ENCODE peak calls at places on chromosomes 2 and 18, in nine cellular contexts. One of them, this sample, is unnamed.

GRCh38 chr18:49098386-49098785 is 147.6 kb upstream of the SMAD7 start:
- DNase-seq in activated CD8-positive, alpha-beta memory T cell treated with anti-CD3 and anti-CD28 coated beads, Interleukin-2, amount 10 ng/mL, durations not matched to agents 7 days and 5 days: no peak
- DNase-seq in anterior cingulate cortex: peak
- DNase-seq in NCI-H1436: no peak
- DNase-seq in activated CD4-positive, alpha-beta T cell treated with anti-CD3 and anti-CD28 coated beads for 36 hours: no peak
- DNase-seq in activated T-helper 1 cell treated with anti-CD3 and anti-CD28 coated beads, Interleukin-12 subunit alpha, Interleukin-12 subunit beta, Interleukin-2, Interleukin-4 antibody, amounts not matched to agents 30 ng/mL and 10 ng/mL and 1 ng/mL, durations not matched to agents 14 hours and 24 hours and 36 hours: no peak
- DNase-seq in NCI-H345: no peak
- DNase-seq in T-helper 9 cell: no peak
- DNase-seq in C1 segment of cervical spinal cord: peak
- DNase-seq in this sample: no peak

GRCh38 chr2:241702405-241703127 is 727 bp downstream of the ING5 start:
- DNase-seq in activated CD8-positive, alpha-beta memory T cell treated with anti-CD3 and anti-CD28 coated beads, Interleukin-2, amount 10 ng/mL, durations not matched to agents 7 days and 5 days: peak
- DNase-seq in anterior cingulate cortex: no peak
- DNase-seq in NCI-H1436: peak
- DNase-seq in activated CD4-positive, alpha-beta T cell treated with anti-CD3 and anti-CD28 coated beads for 36 hours: peak
- DNase-seq in activated T-helper 1 cell treated with anti-CD3 and anti-CD28 coated beads, Interleukin-12 subunit alpha, Interleukin-12 subunit beta, Interleukin-2, Interleukin-4 antibody, amounts not matched to agents 30 ng/mL and 10 ng/mL and 1 ng/mL, durations not matched to agents 14 hours and 24 hours and 36 hours: peak
- DNase-seq in NCI-H345: peak
- DNase-seq in T-helper 9 cell: peak
- DNase-seq in C1 segment of cervical spinal cord: peak
- DNase-seq in this sample: peak

GRCh38 chr2:53629527-53629926 is 138.1 kb upstream of the CHAC2 start:
- DNase-seq in activated CD8-positive, alpha-beta memory T cell treated with anti-CD3 and anti-CD28 coated beads, Interleukin-2, amount 10 ng/mL, durations not matched to agents 7 days and 5 days: no peak
- DNase-seq in anterior cingulate cortex: peak
- DNase-seq in NCI-H1436: no peak
- DNase-seq in activated CD4-positive, alpha-beta T cell treated with anti-CD3 and anti-CD28 coated beads for 36 hours: no peak
- DNase-seq in activated T-helper 1 cell treated with anti-CD3 and anti-CD28 coated beads, Interleukin-12 subunit alpha, Interleukin-12 subunit beta, Interleukin-2, Interleukin-4 antibody, amounts not matched to agents 30 ng/mL and 10 ng/mL and 1 ng/mL, durations not matched to agents 14 hours and 24 hours and 36 hours: no peak
- DNase-seq in NCI-H345: no peak
- DNase-seq in T-helper 9 cell: no peak
- DNase-seq in C1 segment of cervical spinal cord: no peak
- DNase-seq in this sample: no peak

GRCh38 chr2:2763998-2764355 is 432.9 kb upstream of the MYT1L start:
- DNase-seq in activated CD8-positive, alpha-beta memory T cell treated with anti-CD3 and anti-CD28 coated beads, Interleukin-2, amount 10 ng/mL, durations not matched to agents 7 days and 5 days: no peak
- DNase-seq in anterior cingulate cortex: no peak
- DNase-seq in NCI-H1436: no peak
- DNase-seq in activated CD4-positive, alpha-beta T cell treated with anti-CD3 and anti-CD28 coated beads for 36 hours: no peak
- DNase-seq in activated T-helper 1 cell treated with anti-CD3 and anti-CD28 coated beads, Interleukin-12 subunit alpha, Interleukin-12 subunit beta, Interleukin-2, Interleukin-4 antibody, amounts not matched to agents 30 ng/mL and 10 ng/mL and 1 ng/mL, durations not matched to agents 14 hours and 24 hours and 36 hours: no peak
- DNase-seq in NCI-H345: no peak
- DNase-seq in T-helper 9 cell: no peak
- DNase-seq in C1 segment of cervical spinal cord: no peak
- DNase-seq in this sample: no peak

GRCh38 chr2:60735496-60736250 is 20.4 kb upstream of the PAPOLG start:
- DNase-seq in activated CD8-positive, alpha-beta memory T cell treated with anti-CD3 and anti-CD28 coated beads, Interleukin-2, amount 10 ng/mL, durations not matched to agents 7 days and 5 days: peak
- DNase-seq in anterior cingulate cortex: no peak
- DNase-seq in NCI-H1436: no peak
- DNase-seq in activated CD4-positive, alpha-beta T cell treated with anti-CD3 and anti-CD28 coated beads for 36 hours: peak
- DNase-seq in activated T-helper 1 cell treated with anti-CD3 and anti-CD28 coated beads, Interleukin-12 subunit alpha, Interleukin-12 subunit beta, Interleukin-2, Interleukin-4 antibody, amounts not matched to agents 30 ng/mL and 10 ng/mL and 1 ng/mL, durations not matched to agents 14 hours and 24 hours and 36 hours: no peak
- DNase-seq in NCI-H345: no peak
- DNase-seq in T-helper 9 cell: peak
- DNase-seq in C1 segment of cervical spinal cord: no peak
- DNase-seq in this sample: no peak

GRCh38 chr18:26656401-26656943 is 108.1 kb upstream of the KCTD1 start:
- DNase-seq in activated CD8-positive, alpha-beta memory T cell treated with anti-CD3 and anti-CD28 coated beads, Interleukin-2, amount 10 ng/mL, durations not matched to agents 7 days and 5 days: no peak
- DNase-seq in anterior cingulate cortex: peak
- DNase-seq in NCI-H1436: no peak
- DNase-seq in activated CD4-positive, alpha-beta T cell treated with anti-CD3 and anti-CD28 coated beads for 36 hours: no peak
- DNase-seq in activated T-helper 1 cell treated with anti-CD3 and anti-CD28 coated beads, Interleukin-12 subunit alpha, Interleukin-12 subunit beta, Interleukin-2, Interleukin-4 antibody, amounts not matched to agents 30 ng/mL and 10 ng/mL and 1 ng/mL, durations not matched to agents 14 hours and 24 hours and 36 hours: no peak
- DNase-seq in NCI-H345: no peak
- DNase-seq in T-helper 9 cell: no peak
- DNase-seq in C1 segment of cervical spinal cord: no peak
- DNase-seq in this sample: no peak

GRCh38 chr2:29749041-29749440 is 172.3 kb downstream of the ALK start:
- DNase-seq in activated CD8-positive, alpha-beta memory T cell treated with anti-CD3 and anti-CD28 coated beads, Interleukin-2, amount 10 ng/mL, durations not matched to agents 7 days and 5 days: no peak
- DNase-seq in anterior cingulate cortex: no peak
- DNase-seq in NCI-H1436: no peak
- DNase-seq in activated CD4-positive, alpha-beta T cell treated with anti-CD3 and anti-CD28 coated beads for 36 hours: no peak
- DNase-seq in activated T-helper 1 cell treated with anti-CD3 and anti-CD28 coated beads, Interleukin-12 subunit alpha, Interleukin-12 subunit beta, Interleukin-2, Interleukin-4 antibody, amounts not matched to agents 30 ng/mL and 10 ng/mL and 1 ng/mL, durations not matched to agents 14 hours and 24 hours and 36 hours: no peak
- DNase-seq in NCI-H345: peak
- DNase-seq in T-helper 9 cell: no peak
- DNase-seq in C1 segment of cervical spinal cord: no peak
- DNase-seq in this sample: no peak

GRCh38 chr2:54626131-54626530 is 97.3 kb upstream of the EML6 start:
- DNase-seq in activated CD8-positive, alpha-beta memory T cell treated with anti-CD3 and anti-CD28 coated beads, Interleukin-2, amount 10 ng/mL, durations not matched to agents 7 days and 5 days: no peak
- DNase-seq in anterior cingulate cortex: no peak
- DNase-seq in NCI-H1436: no peak
- DNase-seq in activated CD4-positive, alpha-beta T cell treated with anti-CD3 and anti-CD28 coated beads for 36 hours: no peak
- DNase-seq in activated T-helper 1 cell treated with anti-CD3 and anti-CD28 coated beads, Interleukin-12 subunit alpha, Interleukin-12 subunit beta, Interleukin-2, Interleukin-4 antibody, amounts not matched to agents 30 ng/mL and 10 ng/mL and 1 ng/mL, durations not matched to agents 14 hours and 24 hours and 36 hours: no peak
- DNase-seq in NCI-H345: no peak
- DNase-seq in T-helper 9 cell: no peak
- DNase-seq in C1 segment of cervical spinal cord: no peak
- DNase-seq in this sample: no peak

GRCh38 chr18:78246588-78246987 is 733.0 kb upstream of the SALL3 start:
- DNase-seq in activated CD8-positive, alpha-beta memory T cell treated with anti-CD3 and anti-CD28 coated beads, Interleukin-2, amount 10 ng/mL, durations not matched to agents 7 days and 5 days: no peak
- DNase-seq in anterior cingulate cortex: no peak
- DNase-seq in NCI-H1436: no peak
- DNase-seq in activated CD4-positive, alpha-beta T cell treated with anti-CD3 and anti-CD28 coated beads for 36 hours: no peak
- DNase-seq in activated T-helper 1 cell treated with anti-CD3 and anti-CD28 coated beads, Interleukin-12 subunit alpha, Interleukin-12 subunit beta, Interleukin-2, Interleukin-4 antibody, amounts not matched to agents 30 ng/mL and 10 ng/mL and 1 ng/mL, durations not matched to agents 14 hours and 24 hours and 36 hours: no peak
- DNase-seq in NCI-H345: no peak
- DNase-seq in T-helper 9 cell: no peak
- DNase-seq in C1 segment of cervical spinal cord: no peak
- DNase-seq in this sample: no peak

GRCh38 chr2:7672027-7672684 is 754.9 kb downstream of the RNF144A start:
- DNase-seq in activated CD8-positive, alpha-beta memory T cell treated with anti-CD3 and anti-CD28 coated beads, Interleukin-2, amount 10 ng/mL, durations not matched to agents 7 days and 5 days: peak
- DNase-seq in anterior cingulate cortex: no peak
- DNase-seq in NCI-H1436: no peak
- DNase-seq in activated CD4-positive, alpha-beta T cell treated with anti-CD3 and anti-CD28 coated beads for 36 hours: peak
- DNase-seq in activated T-helper 1 cell treated with anti-CD3 and anti-CD28 coated beads, Interleukin-12 subunit alpha, Interleukin-12 subunit beta, Interleukin-2, Interleukin-4 antibody, amounts not matched to agents 30 ng/mL and 10 ng/mL and 1 ng/mL, durations not matched to agents 14 hours and 24 hours and 36 hours: peak
- DNase-seq in NCI-H345: peak
- DNase-seq in T-helper 9 cell: peak
- DNase-seq in C1 segment of cervical spinal cord: no peak
- DNase-seq in this sample: no peak

GRCh38 chr18:2551425-2551824 is 19.9 kb downstream of the METTL4 start:
- DNase-seq in activated CD8-positive, alpha-beta memory T cell treated with anti-CD3 and anti-CD28 coated beads, Interleukin-2, amount 10 ng/mL, durations not matched to agents 7 days and 5 days: no peak
- DNase-seq in anterior cingulate cortex: no peak
- DNase-seq in NCI-H1436: no peak
- DNase-seq in activated CD4-positive, alpha-beta T cell treated with anti-CD3 and anti-CD28 coated beads for 36 hours: no peak
- DNase-seq in activated T-helper 1 cell treated with anti-CD3 and anti-CD28 coated beads, Interleukin-12 subunit alpha, Interleukin-12 subunit beta, Interleukin-2, Interleukin-4 antibody, amounts not matched to agents 30 ng/mL and 10 ng/mL and 1 ng/mL, durations not matched to agents 14 hours and 24 hours and 36 hours: no peak
- DNase-seq in NCI-H345: no peak
- DNase-seq in T-helper 9 cell: no peak
- DNase-seq in C1 segment of cervical spinal cord: no peak
- DNase-seq in this sample: no peak

GRCh38 chr2:147937744-147938349 is 82.7 kb downstream of the ORC4 start:
- DNase-seq in activated CD8-positive, alpha-beta memory T cell treated with anti-CD3 and anti-CD28 coated beads, Interleukin-2, amount 10 ng/mL, durations not matched to agents 7 days and 5 days: no peak
- DNase-seq in anterior cingulate cortex: no peak
- DNase-seq in NCI-H1436: peak
- DNase-seq in activated CD4-positive, alpha-beta T cell treated with anti-CD3 and anti-CD28 coated beads for 36 hours: no peak
- DNase-seq in activated T-helper 1 cell treated with anti-CD3 and anti-CD28 coated beads, Interleukin-12 subunit alpha, Interleukin-12 subunit beta, Interleukin-2, Interleukin-4 antibody, amounts not matched to agents 30 ng/mL and 10 ng/mL and 1 ng/mL, durations not matched to agents 14 hours and 24 hours and 36 hours: no peak
- DNase-seq in NCI-H345: peak
- DNase-seq in T-helper 9 cell: no peak
- DNase-seq in C1 segment of cervical spinal cord: no peak
- DNase-seq in this sample: no peak

GRCh38 chr18:10234912-10235439 is 219.5 kb upstream of the APCDD1 start:
- DNase-seq in activated CD8-positive, alpha-beta memory T cell treated with anti-CD3 and anti-CD28 coated beads, Interleukin-2, amount 10 ng/mL, durations not matched to agents 7 days and 5 days: no peak
- DNase-seq in anterior cingulate cortex: no peak
- DNase-seq in NCI-H1436: no peak
- DNase-seq in activated CD4-positive, alpha-beta T cell treated with anti-CD3 and anti-CD28 coated beads for 36 hours: no peak
- DNase-seq in activated T-helper 1 cell treated with anti-CD3 and anti-CD28 coated beads, Interleukin-12 subunit alpha, Interleukin-12 subunit beta, Interleukin-2, Interleukin-4 antibody, amounts not matched to agents 30 ng/mL and 10 ng/mL and 1 ng/mL, durations not matched to agents 14 hours and 24 hours and 36 hours: no peak
- DNase-seq in NCI-H345: peak
- DNase-seq in T-helper 9 cell: no peak
- DNase-seq in C1 segment of cervical spinal cord: no peak
- DNase-seq in this sample: no peak

GRCh38 chr2:225117061-225117716 is 74.9 kb upstream of the DOCK10 start:
- DNase-seq in activated CD8-positive, alpha-beta memory T cell treated with anti-CD3 and anti-CD28 coated beads, Interleukin-2, amount 10 ng/mL, durations not matched to agents 7 days and 5 days: no peak
- DNase-seq in anterior cingulate cortex: no peak
- DNase-seq in NCI-H1436: no peak
- DNase-seq in activated CD4-positive, alpha-beta T cell treated with anti-CD3 and anti-CD28 coated beads for 36 hours: no peak
- DNase-seq in activated T-helper 1 cell treated with anti-CD3 and anti-CD28 coated beads, Interleukin-12 subunit alpha, Interleukin-12 subunit beta, Interleukin-2, Interleukin-4 antibody, amounts not matched to agents 30 ng/mL and 10 ng/mL and 1 ng/mL, durations not matched to agents 14 hours and 24 hours and 36 hours: no peak
- DNase-seq in NCI-H345: no peak
- DNase-seq in T-helper 9 cell: no peak
- DNase-seq in C1 segment of cervical spinal cord: no peak
- DNase-seq in this sample: no peak

GRCh38 chr2:26993768-26994167 is 23.3 kb downstream of the MAPRE3 start:
- DNase-seq in activated CD8-positive, alpha-beta memory T cell treated with anti-CD3 and anti-CD28 coated beads, Interleukin-2, amount 10 ng/mL, durations not matched to agents 7 days and 5 days: no peak
- DNase-seq in anterior cingulate cortex: no peak
- DNase-seq in NCI-H1436: no peak
- DNase-seq in activated CD4-positive, alpha-beta T cell treated with anti-CD3 and anti-CD28 coated beads for 36 hours: no peak
- DNase-seq in activated T-helper 1 cell treated with anti-CD3 and anti-CD28 coated beads, Interleukin-12 subunit alpha, Interleukin-12 subunit beta, Interleukin-2, Interleukin-4 antibody, amounts not matched to agents 30 ng/mL and 10 ng/mL and 1 ng/mL, durations not matched to agents 14 hours and 24 hours and 36 hours: no peak
- DNase-seq in NCI-H345: no peak
- DNase-seq in T-helper 9 cell: no peak
- DNase-seq in C1 segment of cervical spinal cord: no peak
- DNase-seq in this sample: no peak

GRCh38 chr2:112807233-112807807 is 23.0 kb upstream of the IL1A start:
- DNase-seq in activated CD8-positive, alpha-beta memory T cell treated with anti-CD3 and anti-CD28 coated beads, Interleukin-2, amount 10 ng/mL, durations not matched to agents 7 days and 5 days: no peak
- DNase-seq in anterior cingulate cortex: no peak
- DNase-seq in NCI-H1436: no peak
- DNase-seq in activated CD4-positive, alpha-beta T cell treated with anti-CD3 and anti-CD28 coated beads for 36 hours: no peak
- DNase-seq in activated T-helper 1 cell treated with anti-CD3 and anti-CD28 coated beads, Interleukin-12 subunit alpha, Interleukin-12 subunit beta, Interleukin-2, Interleukin-4 antibody, amounts not matched to agents 30 ng/mL and 10 ng/mL and 1 ng/mL, durations not matched to agents 14 hours and 24 hours and 36 hours: no peak
- DNase-seq in NCI-H345: no peak
- DNase-seq in T-helper 9 cell: no peak
- DNase-seq in C1 segment of cervical spinal cord: no peak
- DNase-seq in this sample: no peak

GRCh38 chr2:169001116-169001815 is 29.9 kb downstream of the ABCB11 start:
- DNase-seq in activated CD8-positive, alpha-beta memory T cell treated with anti-CD3 and anti-CD28 coated beads, Interleukin-2, amount 10 ng/mL, durations not matched to agents 7 days and 5 days: no peak
- DNase-seq in anterior cingulate cortex: no peak
- DNase-seq in NCI-H1436: no peak
- DNase-seq in activated CD4-positive, alpha-beta T cell treated with anti-CD3 and anti-CD28 coated beads for 36 hours: peak
- DNase-seq in activated T-helper 1 cell treated with anti-CD3 and anti-CD28 coated beads, Interleukin-12 subunit alpha, Interleukin-12 subunit beta, Interleukin-2, Interleukin-4 antibody, amounts not matched to agents 30 ng/mL and 10 ng/mL and 1 ng/mL, durations not matched to agents 14 hours and 24 hours and 36 hours: no peak
- DNase-seq in NCI-H345: no peak
- DNase-seq in T-helper 9 cell: no peak
- DNase-seq in C1 segment of cervical spinal cord: no peak
- DNase-seq in this sample: no peak

GRCh38 chr2:168327328-168327727 is 79.9 kb upstream of the STK39 start:
- DNase-seq in activated CD8-positive, alpha-beta memory T cell treated with anti-CD3 and anti-CD28 coated beads, Interleukin-2, amount 10 ng/mL, durations not matched to agents 7 days and 5 days: no peak
- DNase-seq in anterior cingulate cortex: no peak
- DNase-seq in NCI-H1436: no peak
- DNase-seq in activated CD4-positive, alpha-beta T cell treated with anti-CD3 and anti-CD28 coated beads for 36 hours: no peak
- DNase-seq in activated T-helper 1 cell treated with anti-CD3 and anti-CD28 coated beads, Interleukin-12 subunit alpha, Interleukin-12 subunit beta, Interleukin-2, Interleukin-4 antibody, amounts not matched to agents 30 ng/mL and 10 ng/mL and 1 ng/mL, durations not matched to agents 14 hours and 24 hours and 36 hours: no peak
- DNase-seq in NCI-H345: no peak
- DNase-seq in T-helper 9 cell: no peak
- DNase-seq in C1 segment of cervical spinal cord: no peak
- DNase-seq in this sample: no peak

GRCh38 chr2:113780472-113780871 is 24.0 kb upstream of the SLC35F5 start:
- DNase-seq in activated CD8-positive, alpha-beta memory T cell treated with anti-CD3 and anti-CD28 coated beads, Interleukin-2, amount 10 ng/mL, durations not matched to agents 7 days and 5 days: no peak
- DNase-seq in anterior cingulate cortex: no peak
- DNase-seq in NCI-H1436: no peak
- DNase-seq in activated CD4-positive, alpha-beta T cell treated with anti-CD3 and anti-CD28 coated beads for 36 hours: no peak
- DNase-seq in activated T-helper 1 cell treated with anti-CD3 and anti-CD28 coated beads, Interleukin-12 subunit alpha, Interleukin-12 subunit beta, Interleukin-2, Interleukin-4 antibody, amounts not matched to agents 30 ng/mL and 10 ng/mL and 1 ng/mL, durations not matched to agents 14 hours and 24 hours and 36 hours: no peak
- DNase-seq in NCI-H345: no peak
- DNase-seq in T-helper 9 cell: no peak
- DNase-seq in C1 segment of cervical spinal cord: no peak
- DNase-seq in this sample: no peak

GRCh38 chr2:103008586-103008985 is 246.8 kb downstream of the TMEM182 start:
- DNase-seq in activated CD8-positive, alpha-beta memory T cell treated with anti-CD3 and anti-CD28 coated beads, Interleukin-2, amount 10 ng/mL, durations not matched to agents 7 days and 5 days: no peak
- DNase-seq in anterior cingulate cortex: no peak
- DNase-seq in NCI-H1436: no peak
- DNase-seq in activated CD4-positive, alpha-beta T cell treated with anti-CD3 and anti-CD28 coated beads for 36 hours: no peak
- DNase-seq in activated T-helper 1 cell treated with anti-CD3 and anti-CD28 coated beads, Interleukin-12 subunit alpha, Interleukin-12 subunit beta, Interleukin-2, Interleukin-4 antibody, amounts not matched to agents 30 ng/mL and 10 ng/mL and 1 ng/mL, durations not matched to agents 14 hours and 24 hours and 36 hours: no peak
- DNase-seq in NCI-H345: no peak
- DNase-seq in T-helper 9 cell: no peak
- DNase-seq in C1 segment of cervical spinal cord: no peak
- DNase-seq in this sample: no peak

GRCh38 chr18:35376393-35376741 is 770 bp downstream of the ZNF396 start:
- DNase-seq in activated CD8-positive, alpha-beta memory T cell treated with anti-CD3 and anti-CD28 coated beads, Interleukin-2, amount 10 ng/mL, durations not matched to agents 7 days and 5 days: peak
- DNase-seq in anterior cingulate cortex: no peak
- DNase-seq in NCI-H1436: no peak
- DNase-seq in activated CD4-positive, alpha-beta T cell treated with anti-CD3 and anti-CD28 coated beads for 36 hours: peak
- DNase-seq in activated T-helper 1 cell treated with anti-CD3 and anti-CD28 coated beads, Interleukin-12 subunit alpha, Interleukin-12 subunit beta, Interleukin-2, Interleukin-4 antibody, amounts not matched to agents 30 ng/mL and 10 ng/mL and 1 ng/mL, durations not matched to agents 14 hours and 24 hours and 36 hours: no peak
- DNase-seq in NCI-H345: peak
- DNase-seq in T-helper 9 cell: no peak
- DNase-seq in C1 segment of cervical spinal cord: no peak
- DNase-seq in this sample: no peak

GRCh38 chr2:72153924-72154323 is 6.3 kb upstream of the CYP26B1 start:
- DNase-seq in activated CD8-positive, alpha-beta memory T cell treated with anti-CD3 and anti-CD28 coated beads, Interleukin-2, amount 10 ng/mL, durations not matched to agents 7 days and 5 days: no peak
- DNase-seq in anterior cingulate cortex: no peak
- DNase-seq in NCI-H1436: no peak
- DNase-seq in activated CD4-positive, alpha-beta T cell treated with anti-CD3 and anti-CD28 coated beads for 36 hours: no peak
- DNase-seq in activated T-helper 1 cell treated with anti-CD3 and anti-CD28 coated beads, Interleukin-12 subunit alpha, Interleukin-12 subunit beta, Interleukin-2, Interleukin-4 antibody, amounts not matched to agents 30 ng/mL and 10 ng/mL and 1 ng/mL, durations not matched to agents 14 hours and 24 hours and 36 hours: no peak
- DNase-seq in NCI-H345: no peak
- DNase-seq in T-helper 9 cell: no peak
- DNase-seq in C1 segment of cervical spinal cord: no peak
- DNase-seq in this sample: no peak

GRCh38 chr2:137964066-137964858 is at the start of gene HNMT:
- DNase-seq in activated CD8-positive, alpha-beta memory T cell treated with anti-CD3 and anti-CD28 coated beads, Interleukin-2, amount 10 ng/mL, durations not matched to agents 7 days and 5 days: no peak
- DNase-seq in anterior cingulate cortex: peak
- DNase-seq in NCI-H1436: no peak
- DNase-seq in activated CD4-positive, alpha-beta T cell treated with anti-CD3 and anti-CD28 coated beads for 36 hours: no peak
- DNase-seq in activated T-helper 1 cell treated with anti-CD3 and anti-CD28 coated beads, Interleukin-12 subunit alpha, Interleukin-12 subunit beta, Interleukin-2, Interleukin-4 antibody, amounts not matched to agents 30 ng/mL and 10 ng/mL and 1 ng/mL, durations not matched to agents 14 hours and 24 hours and 36 hours: no peak
- DNase-seq in NCI-H345: no peak
- DNase-seq in T-helper 9 cell: no peak
- DNase-seq in C1 segment of cervical spinal cord: peak
- DNase-seq in this sample: no peak

GRCh38 chr2:582792-583528 is 94.2 kb downstream of the TMEM18 start:
- DNase-seq in activated CD8-positive, alpha-beta memory T cell treated with anti-CD3 and anti-CD28 coated beads, Interleukin-2, amount 10 ng/mL, durations not matched to agents 7 days and 5 days: peak
- DNase-seq in anterior cingulate cortex: no peak
- DNase-seq in NCI-H1436: no peak
- DNase-seq in activated CD4-positive, alpha-beta T cell treated with anti-CD3 and anti-CD28 coated beads for 36 hours: no peak
- DNase-seq in activated T-helper 1 cell treated with anti-CD3 and anti-CD28 coated beads, Interleukin-12 subunit alpha, Interleukin-12 subunit beta, Interleukin-2, Interleukin-4 antibody, amounts not matched to agents 30 ng/mL and 10 ng/mL and 1 ng/mL, durations not matched to agents 14 hours and 24 hours and 36 hours: no peak
- DNase-seq in NCI-H345: no peak
- DNase-seq in T-helper 9 cell: no peak
- DNase-seq in C1 segment of cervical spinal cord: no peak
- DNase-seq in this sample: no peak

GRCh38 chr2:133072837-133073694 is 403.1 kb upstream of the LYPD1 start:
- DNase-seq in activated CD8-positive, alpha-beta memory T cell treated with anti-CD3 and anti-CD28 coated beads, Interleukin-2, amount 10 ng/mL, durations not matched to agents 7 days and 5 days: no peak
- DNase-seq in anterior cingulate cortex: no peak
- DNase-seq in NCI-H1436: no peak
- DNase-seq in activated CD4-positive, alpha-beta T cell treated with anti-CD3 and anti-CD28 coated beads for 36 hours: no peak
- DNase-seq in activated T-helper 1 cell treated with anti-CD3 and anti-CD28 coated beads, Interleukin-12 subunit alpha, Interleukin-12 subunit beta, Interleukin-2, Interleukin-4 antibody, amounts not matched to agents 30 ng/mL and 10 ng/mL and 1 ng/mL, durations not matched to agents 14 hours and 24 hours and 36 hours: no peak
- DNase-seq in NCI-H345: no peak
- DNase-seq in T-helper 9 cell: no peak
- DNase-seq in C1 segment of cervical spinal cord: no peak
- DNase-seq in this sample: no peak

GRCh38 chr18:41955688-41956087 is 654 bp downstream of the PIK3C3 start:
- DNase-seq in activated CD8-positive, alpha-beta memory T cell treated with anti-CD3 and anti-CD28 coated beads, Interleukin-2, amount 10 ng/mL, durations not matched to agents 7 days and 5 days: no peak
- DNase-seq in anterior cingulate cortex: no peak
- DNase-seq in NCI-H1436: no peak
- DNase-seq in activated CD4-positive, alpha-beta T cell treated with anti-CD3 and anti-CD28 coated beads for 36 hours: no peak
- DNase-seq in activated T-helper 1 cell treated with anti-CD3 and anti-CD28 coated beads, Interleukin-12 subunit alpha, Interleukin-12 subunit beta, Interleukin-2, Interleukin-4 antibody, amounts not matched to agents 30 ng/mL and 10 ng/mL and 1 ng/mL, durations not matched to agents 14 hours and 24 hours and 36 hours: no peak
- DNase-seq in NCI-H345: no peak
- DNase-seq in T-helper 9 cell: no peak
- DNase-seq in C1 segment of cervical spinal cord: no peak
- DNase-seq in this sample: no peak

GRCh38 chr2:216696751-216697560 is 1.6 kb upstream of the IGFBP5 start:
- DNase-seq in activated CD8-positive, alpha-beta memory T cell treated with anti-CD3 and anti-CD28 coated beads, Interleukin-2, amount 10 ng/mL, durations not matched to agents 7 days and 5 days: no peak
- DNase-seq in anterior cingulate cortex: no peak
- DNase-seq in NCI-H1436: peak
- DNase-seq in activated CD4-positive, alpha-beta T cell treated with anti-CD3 and anti-CD28 coated beads for 36 hours: no peak
- DNase-seq in activated T-helper 1 cell treated with anti-CD3 and anti-CD28 coated beads, Interleukin-12 subunit alpha, Interleukin-12 subunit beta, Interleukin-2, Interleukin-4 antibody, amounts not matched to agents 30 ng/mL and 10 ng/mL and 1 ng/mL, durations not matched to agents 14 hours and 24 hours and 36 hours: no peak
- DNase-seq in NCI-H345: peak
- DNase-seq in T-helper 9 cell: no peak
- DNase-seq in C1 segment of cervical spinal cord: no peak
- DNase-seq in this sample: no peak

GRCh38 chr2:235594041-235594440 is 100.2 kb downstream of the AGAP1 start:
- DNase-seq in activated CD8-positive, alpha-beta memory T cell treated with anti-CD3 and anti-CD28 coated beads, Interleukin-2, amount 10 ng/mL, durations not matched to agents 7 days and 5 days: no peak
- DNase-seq in anterior cingulate cortex: no peak
- DNase-seq in NCI-H1436: peak
- DNase-seq in activated CD4-positive, alpha-beta T cell treated with anti-CD3 and anti-CD28 coated beads for 36 hours: no peak
- DNase-seq in activated T-helper 1 cell treated with anti-CD3 and anti-CD28 coated beads, Interleukin-12 subunit alpha, Interleukin-12 subunit beta, Interleukin-2, Interleukin-4 antibody, amounts not matched to agents 30 ng/mL and 10 ng/mL and 1 ng/mL, durations not matched to agents 14 hours and 24 hours and 36 hours: no peak
- DNase-seq in NCI-H345: peak
- DNase-seq in T-helper 9 cell: no peak
- DNase-seq in C1 segment of cervical spinal cord: no peak
- DNase-seq in this sample: peak

GRCh38 chr18:44342167-44342566 is 338.5 kb upstream of the SETBP1 start:
- DNase-seq in activated CD8-positive, alpha-beta memory T cell treated with anti-CD3 and anti-CD28 coated beads, Interleukin-2, amount 10 ng/mL, durations not matched to agents 7 days and 5 days: no peak
- DNase-seq in anterior cingulate cortex: no peak
- DNase-seq in NCI-H1436: no peak
- DNase-seq in activated CD4-positive, alpha-beta T cell treated with anti-CD3 and anti-CD28 coated beads for 36 hours: no peak
- DNase-seq in activated T-helper 1 cell treated with anti-CD3 and anti-CD28 coated beads, Interleukin-12 subunit alpha, Interleukin-12 subunit beta, Interleukin-2, Interleukin-4 antibody, amounts not matched to agents 30 ng/mL and 10 ng/mL and 1 ng/mL, durations not matched to agents 14 hours and 24 hours and 36 hours: no peak
- DNase-seq in NCI-H345: no peak
- DNase-seq in T-helper 9 cell: no peak
- DNase-seq in C1 segment of cervical spinal cord: no peak
- DNase-seq in this sample: no peak

GRCh38 chr2:44016282-44016681 is 20.5 kb upstream of the LRPPRC start:
- DNase-seq in activated CD8-positive, alpha-beta memory T cell treated with anti-CD3 and anti-CD28 coated beads, Interleukin-2, amount 10 ng/mL, durations not matched to agents 7 days and 5 days: peak
- DNase-seq in anterior cingulate cortex: no peak
- DNase-seq in NCI-H1436: no peak
- DNase-seq in activated CD4-positive, alpha-beta T cell treated with anti-CD3 and anti-CD28 coated beads for 36 hours: peak
- DNase-seq in activated T-helper 1 cell treated with anti-CD3 and anti-CD28 coated beads, Interleukin-12 subunit alpha, Interleukin-12 subunit beta, Interleukin-2, Interleukin-4 antibody, amounts not matched to agents 30 ng/mL and 10 ng/mL and 1 ng/mL, durations not matched to agents 14 hours and 24 hours and 36 hours: peak
- DNase-seq in NCI-H345: no peak
- DNase-seq in T-helper 9 cell: no peak
- DNase-seq in C1 segment of cervical spinal cord: no peak
- DNase-seq in this sample: no peak

GRCh38 chr2:104177179-104177578 is 676.7 kb upstream of the POU3F3 start:
- DNase-seq in activated CD8-positive, alpha-beta memory T cell treated with anti-CD3 and anti-CD28 coated beads, Interleukin-2, amount 10 ng/mL, durations not matched to agents 7 days and 5 days: no peak
- DNase-seq in anterior cingulate cortex: no peak
- DNase-seq in NCI-H1436: no peak
- DNase-seq in activated CD4-positive, alpha-beta T cell treated with anti-CD3 and anti-CD28 coated beads for 36 hours: no peak
- DNase-seq in activated T-helper 1 cell treated with anti-CD3 and anti-CD28 coated beads, Interleukin-12 subunit alpha, Interleukin-12 subunit beta, Interleukin-2, Interleukin-4 antibody, amounts not matched to agents 30 ng/mL and 10 ng/mL and 1 ng/mL, durations not matched to agents 14 hours and 24 hours and 36 hours: no peak
- DNase-seq in NCI-H345: peak
- DNase-seq in T-helper 9 cell: no peak
- DNase-seq in C1 segment of cervical spinal cord: no peak
- DNase-seq in this sample: no peak

This sample was measured in NCI-H1417 treated with DMSO at 0.1 percent for 48 hours.